ENCODE peak calls at places on chromosomes 7 and 10, in eight cellular contexts. U, X, N, E, K, S, I and Z are unnamed samples. For H3K27me3 and H3K4me1, the result is how much of the 10 kb centered on the place peaks cover.

GRCh38 chr10:127736915-127737562 is at the start of gene FOXI2:
- DNase-seq in N (no peak), U (no peak), K (no peak), X (no peak), E (no peak), I (no peak), S (peak), Z (no peak)

GRCh38 chr10:25725917-25726716 is 207.9 kb upstream of the MYO3A start:
- DNase-seq in X (peak), K (no peak), I (no peak), E (no peak), S (peak), U (no peak), N (no peak), Z (peak)

GRCh38 chr7:43511029-43511428 is 71.9 kb upstream of the STK17A start:
- DNase-seq in E (no peak), X (no peak), I (no peak), N (no peak), K (no peak), S (no peak), U (no peak), Z (no peak)

GRCh38 chr10:12351447-12351846 is 2.1 kb downstream of the CAMK1D start:
- DNase-seq in U (no peak), N (no peak), K (no peak), I (no peak), S (no peak), X (no peak), E (no peak), Z (no peak)

GRCh38 chr10:11178606-11179221 is 161.0 kb downstream of the CELF2 start:
- DNase-seq in N (no peak), I (no peak), K (peak), U (peak), E (peak), X (no peak), S (no peak), Z (no peak)

GRCh38 chr10:94443549-94443948 is 41.2 kb downstream of the TBC1D12 start:
- DNase-seq in K (no peak), S (no peak), E (no peak), I (no peak), N (no peak), X (no peak), U (no peak), Z (no peak)

GRCh38 chr10:28592953-28593352 is 60.0 kb downstream of the WAC start:
- DNase-seq in K (no peak), E (no peak), N (peak), I (no peak), U (no peak), X (no peak), S (no peak), Z (no peak)

GRCh38 chr7:44061645-44062179 is 3.7 kb downstream of the PGAM2 start:
- DNase-seq in I (no peak), N (no peak), K (no peak), U (no peak), E (no peak), X (no peak), S (no peak), Z (no peak)

GRCh38 chr10:21363087-21363752 is 162.3 kb downstream of the SKIDA1 start:
- DNase-seq in I (peak), E (no peak), S (no peak), X (peak), N (no peak), K (no peak), U (no peak), Z (no peak)

GRCh38 chr10:59465089-59465488 is 102.7 kb upstream of the FAM13C start:
- DNase-seq in X (peak), I (no peak), E (no peak), N (no peak), K (no peak), S (no peak), U (no peak), Z (no peak)

GRCh38 chr7:9608560-9608959 is 1175.2 kb downstream of the NXPH1 start:
- DNase-seq in K (no peak), N (no peak), X (no peak), S (no peak), U (no peak), I (no peak), E (no peak), Z (no peak)

GRCh38 chr7:12212051-12212485 is 974 bp downstream of the TMEM106B start:
- DNase-seq in I (no peak), U (no peak), X (no peak), N (no peak), E (no peak), K (no peak), S (no peak), Z (peak)

GRCh38 chr7:17234398-17235021 is 63.9 kb upstream of the AHR start:
- DNase-seq in E (peak), N (no peak), S (no peak), X (no peak), U (peak), K (peak), I (peak), Z (peak)

GRCh38 chr10:114635101-114635500 is 23.0 kb downstream of the ABLIM1 start:
- DNase-seq in K (no peak), S (no peak), X (peak), E (no peak), I (no peak), N (no peak), U (no peak), Z (no peak)

GRCh38 chr7:105487559-105488218 is 34.4 kb downstream of the PUS7 start:
- DNase-seq in N (no peak), X (no peak), K (no peak), S (no peak), I (no peak), E (no peak), U (no peak), Z (peak)

DNA sequence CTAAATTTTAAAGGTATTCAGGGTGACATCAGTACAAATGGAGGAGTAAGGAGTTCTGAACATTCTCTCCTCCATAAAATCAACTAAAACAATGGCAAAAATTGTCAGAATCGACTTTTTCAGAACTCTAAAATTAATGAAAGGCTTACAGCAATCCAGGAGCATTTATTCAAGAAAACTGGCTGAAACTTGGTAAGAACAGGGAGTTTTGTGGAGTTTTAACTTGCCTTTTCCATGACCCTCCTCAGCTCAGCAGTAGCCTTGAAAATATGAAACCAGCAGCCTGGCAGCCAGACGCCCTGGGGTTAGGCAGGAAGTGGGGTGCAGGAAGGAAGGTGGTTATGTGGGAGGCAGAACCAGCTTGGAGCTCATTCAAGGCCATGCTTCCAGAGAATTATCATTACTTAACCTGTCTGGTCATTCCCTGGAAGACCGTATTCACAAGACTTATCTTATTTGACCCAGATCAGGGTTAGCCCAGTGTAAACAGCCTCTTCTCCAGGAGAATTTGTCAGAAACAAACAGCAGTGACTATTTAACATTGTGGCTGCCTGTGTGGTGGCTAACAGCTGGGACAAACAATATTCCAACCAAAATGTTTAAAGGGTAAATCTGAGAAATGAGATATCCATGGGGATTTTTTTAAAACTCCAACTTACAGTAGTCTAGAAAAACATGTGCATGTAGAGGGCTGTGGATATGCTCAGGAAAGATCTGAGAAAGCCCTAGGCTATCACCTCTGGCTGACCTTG is 75.7 kb upstream of the MACROH2A2 start:
- DNase-seq in E (no peak), S (no peak), N (no peak), I (no peak), X (no peak), U (no peak), K (no peak), Z (no peak)
- H3K27me3 ChIP-seq in E (under half), S (under half), N (under half), I (under half), X (under half), U (under half), K (under half), Z (under half)

DNA sequence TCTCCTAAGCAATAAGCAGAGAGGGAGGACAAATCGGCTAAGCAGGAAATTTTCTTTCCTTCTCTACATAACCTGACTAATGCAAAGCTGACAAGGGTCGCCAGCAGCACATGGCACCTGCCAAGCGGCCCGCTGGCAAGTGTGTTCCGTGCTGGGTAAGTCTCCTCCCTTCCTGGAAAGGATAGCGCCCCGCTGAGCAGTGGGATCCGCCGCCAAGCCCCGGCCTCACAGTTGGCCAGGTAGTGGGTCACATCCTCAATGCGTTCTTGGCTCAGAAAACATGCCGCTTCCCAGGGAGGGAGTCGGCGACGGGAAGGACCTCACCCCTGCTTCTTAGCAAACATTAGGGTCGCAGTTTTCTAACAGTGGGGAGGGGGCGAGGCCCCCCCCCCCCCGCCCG is 488.9 kb upstream of the NUPR2 start:
- DNase-seq in E (no peak), K (no peak), S (no peak), U (no peak), X (no peak), I (no peak), N (no peak), Z (no peak)
- H3K4me3 ChIP-seq in E (no peak), K (no peak), S (no peak), U (no peak), X (no peak), I (no peak), N (no peak), Z (no peak)

GRCh38 chr10:80202934-80203834 is 2.2 kb downstream of the ANXA11 start:
- DNase-seq in U (peak), N (no peak), I (no peak), X (peak), E (peak), S (no peak), K (peak), Z (no peak)
- H3K4me1 ChIP-seq in U (half or more), N (under half), I (under half), X (under half), E (half or more), S (under half), K (half or more), Z (half or more)

GRCh38 chr10:99328579-99329237 is 448 bp upstream of the CNNM1 start:
- DNase-seq in S (no peak), E (no peak), I (no peak), N (no peak), U (no peak), X (peak), K (no peak), Z (no peak)

GRCh38 chr10:99329891-99330674 is 927 bp downstream of the CNNM1 start:
- DNase-seq in U (no peak), E (no peak), S (peak), I (no peak), N (no peak), K (no peak), X (peak), Z (no peak)

GRCh38 chr10:99330675-99330924 is 1.4 kb downstream of the CNNM1 start:
- DNase-seq in K (no peak), X (no peak), S (no peak), U (no peak), I (no peak), E (no peak), N (no peak), Z (no peak)

GRCh38 chr10:99331207-99331803 is 2.1 kb downstream of the CNNM1 start:
- DNase-seq in K (no peak), N (no peak), E (no peak), I (no peak), S (no peak), U (no peak), X (peak), Z (no peak)

GRCh38 chr10:99329238-99329890 is at the start of gene CNNM1:
- DNase-seq in S (no peak), X (peak), N (no peak), U (no peak), I (no peak), K (no peak), E (no peak), Z (no peak)
- H3K27me3 ChIP-seq in S (under half), X (under half), N (under half), U (under half), I (under half), K (under half), E (under half), Z (under half)

GRCh38 chr10:117541909-117542705 is 439 bp upstream of the EMX2 start:
- DNase-seq in U (no peak), K (no peak), S (peak), I (no peak), E (no peak), X (no peak), N (peak), Z (no peak)
- H3K4me3 ChIP-seq in U (no peak), K (no peak), S (peak), I (peak), E (no peak), X (no peak), N (peak), Z (no peak)

GRCh38 chr7:99362801-99363200 is 11.7 kb upstream of the ARPC1B start:
- DNase-seq in S (no peak), N (no peak), X (no peak), I (no peak), K (no peak), E (no peak), U (no peak), Z (no peak)

GRCh38 chr7:99355098-99355497 is 19.4 kb upstream of the ARPC1B start:
- DNase-seq in X (no peak), K (no peak), E (no peak), I (no peak), U (no peak), N (no peak), S (no peak), Z (no peak)

GRCh38 chr7:99357701-99358490 is 16.6 kb upstream of the ARPC1B start:
- DNase-seq in E (no peak), I (no peak), N (no peak), S (no peak), K (no peak), U (no peak), X (no peak), Z (no peak)

GRCh38 chr7:99363286-99363685 is 11.2 kb upstream of the ARPC1B start:
- DNase-seq in K (no peak), N (no peak), I (no peak), S (no peak), U (no peak), E (no peak), X (no peak), Z (no peak)

GRCh38 chr7:99359465-99360154 is 14.9 kb upstream of the ARPC1B start:
- DNase-seq in K (no peak), E (no peak), U (no peak), N (no peak), X (no peak), S (peak), I (no peak), Z (no peak)
- H3K4me1 ChIP-seq in K (under half), E (under half), U (under half), N (under half), X (under half), S (under half), I (under half), Z (under half)

GRCh38 chr10:49690673-49691356 is 11.4 kb downstream of the C10orf53 start:
- DNase-seq in I (no peak), X (no peak), E (no peak), N (no peak), U (no peak), S (no peak), K (no peak), Z (no peak)
- H3K27me3 ChIP-seq in I (under half), X (under half), E (under half), N (under half), U (under half), S (half or more), K (under half), Z (under half)

GRCh38 chr10:123143162-123143824 is 4.6 kb upstream of the HMX2 start:
- DNase-seq in I (no peak), U (no peak), E (no peak), N (no peak), S (no peak), K (no peak), X (no peak), Z (no peak)
- H3K4me3 ChIP-seq in I (no peak), U (no peak), E (no peak), N (no peak), S (no peak), K (peak), X (no peak), Z (no peak)

DNA sequence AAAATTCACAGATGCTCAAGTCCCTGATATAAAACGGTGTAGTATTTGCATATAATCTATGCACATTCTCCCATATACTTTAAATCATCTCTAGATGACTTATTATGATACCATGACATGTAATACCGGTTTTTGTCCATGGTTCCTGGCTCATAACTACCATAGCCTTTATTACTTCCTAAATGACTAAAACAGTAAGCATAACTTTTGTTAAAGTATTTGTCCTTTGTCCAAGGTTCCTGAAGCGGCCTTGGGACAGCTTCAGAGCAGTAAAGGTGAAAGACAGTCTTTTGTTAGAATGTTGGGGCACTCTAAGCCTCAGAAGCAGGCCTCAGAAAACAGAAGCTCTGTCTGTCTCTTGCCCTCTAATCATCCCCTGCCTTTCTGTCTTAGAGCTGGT is 4.0 kb downstream of the CRCP start:
- DNase-seq in S (no peak), X (no peak), E (no peak), K (no peak), N (no peak), U (no peak), I (no peak), Z (no peak)
- H3K4me1 ChIP-seq in S (under half), X (under half), E (under half), K (under half), N (under half), U (under half), I (under half), Z (under half)

GRCh38 chr10:79237801-79238520 is 109.3 kb upstream of the PPIF start:
- DNase-seq in S (no peak), U (no peak), N (no peak), E (no peak), X (no peak), I (no peak), K (no peak), Z (no peak)

GRCh38 chr10:79238606-79239005 is 108.7 kb upstream of the PPIF start:
- DNase-seq in K (no peak), X (no peak), S (no peak), I (no peak), U (no peak), N (no peak), E (no peak), Z (no peak)

GRCh38 chr10:79239930-79240713 is 107.1 kb upstream of the PPIF start:
- DNase-seq in S (peak), K (no peak), E (no peak), U (no peak), I (no peak), N (no peak), X (peak), Z (no peak)

GRCh38 chr10:79241629-79241989 is 105.7 kb upstream of the PPIF start:
- DNase-seq in K (no peak), I (no peak), N (no peak), S (no peak), E (no peak), X (no peak), U (no peak), Z (no peak)

DNA sequence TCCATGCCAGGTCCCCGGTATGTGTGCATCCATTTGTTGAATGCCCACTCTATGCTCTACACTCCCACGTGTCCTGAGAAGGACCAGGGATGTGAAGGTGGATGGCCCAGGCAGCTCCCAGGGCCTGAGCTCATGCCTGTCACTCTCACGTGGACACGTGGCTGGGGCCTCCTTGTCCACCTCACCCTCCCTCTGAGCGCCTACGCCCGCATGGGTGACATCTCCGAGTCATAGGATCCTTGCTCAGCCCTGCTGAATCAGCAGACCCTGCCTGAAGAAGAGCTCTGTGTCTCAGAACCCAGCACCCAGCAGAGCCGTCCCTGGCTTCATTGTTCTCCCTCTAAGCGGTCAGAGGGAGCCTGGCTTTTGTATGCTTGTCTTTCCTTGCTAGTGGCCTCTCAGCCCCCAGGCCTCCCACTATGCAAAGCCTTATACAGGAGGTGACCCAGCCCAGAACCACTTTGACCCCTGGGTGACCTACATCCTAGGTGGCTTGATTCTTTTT is 107.9 kb upstream of the PPIF start:
- DNase-seq in X (peak), E (no peak), U (no peak), S (no peak), N (no peak), K (no peak), I (peak), Z (no peak)
- H3K27me3 ChIP-seq in X (under half), E (under half), U (under half), S (under half), N (under half), K (under half), I (under half), Z (under half)